ENCODE peak calls at places on chromosome 18, in five cellular contexts. S is AG09309, J is psoas muscle, Q is astrocyte, H is nephron progenitor cell. P is an unnamed sample.

GRCh38 chr18:24827500-24827899 is 367.1 kb downstream of the HRH4 start:
- DNase-seq in S (no peak), J (no peak), Q (no peak), H (no peak), P (no peak)

GRCh38 chr18:10514621-10515020 is 11.2 kb upstream of the NAPG start:
- DNase-seq in S (no peak), J (no peak), Q (no peak), H (no peak), P (no peak)

GRCh38 chr18:22363867-22364463 is 53.8 kb downstream of the CTAGE1 start:
- DNase-seq in S (no peak), J (no peak), Q (no peak), H (no peak), P (no peak)

GRCh38 chr18:74604774-74605173 is 7.1 kb downstream of the ZNF407 start:
- DNase-seq in S (no peak), J (no peak), Q (peak), H (no peak), P (peak)

GRCh38 chr18:2223859-2224258 is 347.4 kb downstream of the METTL4 start:
- DNase-seq in S (no peak), J (no peak), Q (peak), H (peak), P (peak)

GRCh38 chr18:64100136-64100922 is 48.6 kb downstream of the LINC00305 start:
- DNase-seq in S (no peak), J (no peak), Q (no peak), H (no peak), P (no peak)

GRCh38 chr18:32177530-32177929 is 12.3 kb upstream of the MEP1B start:
- DNase-seq in S (no peak), J (no peak), Q (no peak), H (no peak), P (no peak)

GRCh38 chr18:24381126-24381525 is 16.5 kb downstream of the OSBPL1A start:
- DNase-seq in S (no peak), J (no peak), Q (no peak), H (no peak), P (no peak)

GRCh38 chr18:37254973-37255372 is 310.6 kb downstream of the CELF4 start:
- DNase-seq in S (no peak), J (no peak), Q (no peak), H (no peak), P (no peak)

GRCh38 chr18:48629730-48630324 is 91.0 kb downstream of the CTIF start:
- DNase-seq in S (peak), J (no peak), Q (peak), H (no peak), P (peak)

GRCh38 chr18:80171190-80171872 is 62.3 kb downstream of the ADNP2 start:
- DNase-seq in S (peak), J (peak), Q (peak), H (peak), P (peak)

GRCh38 chr18:24559474-24560018 is 99.1 kb downstream of the HRH4 start:
- DNase-seq in S (no peak), J (no peak), Q (no peak), H (no peak), P (no peak)

GRCh38 chr18:13513015-13513414 is 213.3 kb downstream of the FAM210A start:
- DNase-seq in S (no peak), J (peak), Q (peak), H (peak), P (no peak)

GRCh38 chr18:46039967-46040746 is 31.9 kb downstream of the PSTPIP2 start:
- DNase-seq in S (no peak), J (no peak), Q (no peak), H (no peak), P (no peak)

GRCh38 chr18:58176915-58177717 is 133.1 kb downstream of the NEDD4L start:
- DNase-seq in S (peak), J (no peak), Q (peak), H (no peak), P (peak)

GRCh38 chr18:47601608-47602272 is 328.7 kb downstream of the SMAD2 start:
- DNase-seq in S (no peak), J (no peak), Q (no peak), H (no peak), P (no peak)

GRCh38 chr18:47594621-47595086 is 335.8 kb downstream of the SMAD2 start:
- DNase-seq in S (no peak), J (no peak), Q (no peak), H (no peak), P (no peak)

GRCh38 chr18:47594063-47594462 is 336.4 kb downstream of the SMAD2 start:
- DNase-seq in S (no peak), J (no peak), Q (no peak), H (no peak), P (no peak)

GRCh38 chr18:47591429-47591828 is 339.0 kb downstream of the SMAD2 start:
- DNase-seq in S (no peak), J (no peak), Q (no peak), H (no peak), P (no peak)

DNA sequence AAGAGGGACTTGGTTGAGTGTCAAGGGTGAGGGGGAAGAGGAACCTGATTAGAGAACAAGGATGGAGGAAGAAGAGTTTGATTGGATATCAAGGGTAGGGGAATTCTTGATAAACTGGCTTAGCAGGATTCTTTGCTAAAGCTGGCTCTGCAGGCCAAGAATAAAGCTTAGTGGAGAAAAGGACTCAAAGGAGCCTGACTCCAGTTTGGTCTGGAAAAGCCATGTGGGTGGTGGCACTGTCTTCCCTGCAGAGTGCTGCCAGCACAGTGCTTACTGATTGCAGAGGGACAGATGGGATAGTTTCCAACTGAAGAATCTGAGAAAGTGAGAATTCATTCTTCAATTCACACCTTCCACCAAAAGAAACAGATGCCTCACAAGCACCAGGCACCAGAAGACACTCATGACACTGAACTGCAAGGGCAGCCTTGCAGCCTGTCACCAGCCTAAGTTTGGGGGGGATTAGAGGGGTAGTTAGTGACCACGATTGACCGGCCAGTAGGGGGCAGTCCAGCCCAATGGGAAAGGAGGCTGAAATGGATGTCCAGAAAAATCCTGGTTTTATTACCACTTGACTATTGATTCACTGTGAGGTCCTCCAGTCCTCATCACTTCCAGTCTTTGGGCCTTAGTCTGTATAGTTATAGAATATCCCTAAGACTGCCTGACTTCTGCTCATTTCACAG is 334.5 kb downstream of the SMAD2 start:
- DNase-seq in S (no peak), J (no peak), Q (no peak), H (no peak), P (no peak)
- TF ChIP-seq CTCF in S (no peak), J (no peak), Q (no peak), H (no peak), P (peak)

DNA sequence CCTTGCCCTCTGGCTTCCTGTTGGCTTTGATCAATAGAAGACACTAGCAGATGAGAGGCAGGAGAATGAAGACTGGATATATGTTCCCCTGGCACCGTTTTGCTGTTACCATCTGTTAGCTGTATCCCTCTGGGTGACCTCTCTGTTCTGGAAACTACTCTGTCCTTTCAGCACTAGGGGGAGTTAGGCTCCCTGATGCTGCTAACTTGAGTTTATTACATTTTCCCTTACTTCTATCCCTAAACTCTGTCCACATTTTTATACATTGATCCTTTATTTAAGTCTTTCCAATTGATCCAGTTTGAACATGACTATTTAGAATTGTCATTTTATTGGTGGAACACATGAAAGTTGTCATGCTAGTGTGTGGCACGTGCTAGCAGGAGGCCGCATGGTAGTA is 1014.3 kb upstream of the CDH2 start:
- DNase-seq in S (no peak), J (no peak), Q (peak), H (no peak), P (peak)
- TF ChIP-seq CTCF in S (peak), J (no peak), Q (peak), H (peak), P (peak)

GRCh38 chr18:55779711-55780590 is 192.0 kb upstream of the TCF4 start:
- DNase-seq in S (no peak), J (peak), Q (no peak), H (peak), P (no peak)
- TF ChIP-seq CTCF in S (no peak), J (peak), Q (no peak), H (no peak), P (peak)

GRCh38 chr18:52484977-52485376 is 145.0 kb downstream of the DCC start:
- DNase-seq in S (no peak), J (no peak), Q (no peak), H (no peak), P (no peak)
- TF ChIP-seq CTCF in S (no peak), J (no peak), Q (no peak), H (no peak), P (no peak)

P was measured in HFFc6.